ENCODE peak calls at places on chromosomes 3 and 15, in ten cellular contexts. B is HCT116, Y is spleen, O is gastrocnemius medialis, M is stomach, T is GM12892, J is body of pancreas, F is A549, X is testis, I is uterus. R is an unnamed sample.

GRCh38 chr15:50890751-50891150 is 17.7 kb upstream of the AP4E1 start:
- DNase-seq in I (no peak), O (no peak), M (no peak), Y (no peak), B (no peak), X (no peak), F (peak), T (no peak), J (no peak), R (no peak)

GRCh38 chr3:197394464-197395321 is 96.3 kb upstream of the DLG1 start:
- DNase-seq in T (peak), M (peak), F (no peak), Y (peak), B (peak), J (no peak), I (peak), O (no peak), X (peak), R (peak)

GRCh38 chr3:10017636-10018292 is 8.5 kb upstream of the FANCD2 start:
- DNase-seq in I (no peak), M (no peak), X (no peak), F (no peak), B (no peak), O (no peak), Y (no peak), T (no peak), J (no peak), R (no peak)

GRCh38 chr15:61780278-61780677 is 280.0 kb downstream of the VPS13C start:
- DNase-seq in O (no peak), I (no peak), Y (no peak), T (no peak), J (no peak), X (no peak), M (no peak), B (no peak), F (no peak), R (no peak)

GRCh38 chr15:48748535-48748934 is 62.3 kb downstream of the CEP152 start:
- DNase-seq in I (no peak), O (no peak), J (no peak), B (no peak), T (no peak), X (no peak), F (no peak), Y (no peak), M (no peak), R (no peak)

GRCh38 chr15:48541659-48542334 is 103.7 kb downstream of the FBN1 start:
- DNase-seq in F (no peak), X (no peak), I (no peak), O (no peak), Y (no peak), M (no peak), B (no peak), J (no peak), T (peak), R (peak)

GRCh38 chr15:82571722-82572222 is 31.5 kb upstream of the RPS17 start:
- DNase-seq in T (no peak), M (peak), F (no peak), J (peak), B (no peak), O (peak), I (peak), Y (no peak), X (peak), R (peak)

GRCh38 chr3:37751537-37751936 is 110.1 kb upstream of the CTDSPL start:
- DNase-seq in Y (no peak), M (no peak), F (no peak), O (no peak), T (no peak), J (no peak), X (no peak), I (no peak), B (no peak), R (no peak)

GRCh38 chr3:48388966-48389365 is 16.9 kb downstream of the FBXW12 start:
- DNase-seq in O (no peak), T (no peak), M (no peak), B (no peak), F (no peak), J (no peak), I (no peak), Y (no peak), X (no peak), R (no peak)

GRCh38 chr3:14146381-14147062 is 21.7 kb downstream of the TMEM43 start:
- DNase-seq in Y (peak), T (no peak), I (no peak), X (peak), B (no peak), M (no peak), O (no peak), F (no peak), J (no peak), R (no peak)

GRCh38 chr3:13484861-13485590 is 4.9 kb downstream of the HDAC11 start:
- DNase-seq in Y (peak), F (peak), M (peak), I (no peak), T (no peak), J (peak), O (peak), X (peak), B (peak), R (peak)

GRCh38 chr3:11706604-11707003 is 62.9 kb upstream of the VGLL4 start:
- DNase-seq in B (no peak), F (no peak), M (no peak), T (no peak), X (no peak), J (no peak), I (no peak), Y (no peak), O (no peak), R (no peak)

GRCh38 chr3:117059054-117059989 is 349.7 kb downstream of the TUSC7 start:
- DNase-seq in M (no peak), O (no peak), Y (no peak), F (peak), X (no peak), B (peak), I (no peak), J (no peak), T (no peak), R (no peak)

GRCh38 chr15:60932051-60932915 is 296.8 kb downstream of the RORA start:
- DNase-seq in J (peak), X (peak), Y (no peak), I (no peak), T (no peak), F (peak), B (peak), M (peak), O (peak), R (peak)

GRCh38 chr15:56293495-56294292 is 50.0 kb upstream of the RFX7 start:
- DNase-seq in O (no peak), X (no peak), M (no peak), Y (no peak), F (no peak), B (no peak), I (no peak), J (no peak), T (no peak), R (no peak)

GRCh38 chr15:84869510-84869909 is 15.0 kb upstream of the SLC28A1 start:
- DNase-seq in Y (no peak), T (no peak), M (no peak), J (no peak), F (no peak), I (no peak), B (no peak), O (no peak), X (no peak), R (no peak)

GRCh38 chr15:99320374-99321215 is 69.3 kb downstream of the LRRC28 start:
- DNase-seq in X (no peak), M (no peak), F (no peak), Y (no peak), O (no peak), J (no peak), T (no peak), I (no peak), B (no peak), R (no peak)

GRCh38 chr3:177646749-177647148 is 449.5 kb upstream of the TBL1XR1 start:
- DNase-seq in B (no peak), F (no peak), O (no peak), I (no peak), M (no peak), Y (no peak), T (no peak), X (no peak), J (no peak), R (no peak)

GRCh38 chr15:70035719-70036077 is 62.0 kb downstream of the TLE3 start:
- DNase-seq in T (peak), J (no peak), O (no peak), M (no peak), F (no peak), I (no peak), X (no peak), B (no peak), Y (peak), R (no peak)

GRCh38 chr3:123330441-123330991 is 118.4 kb downstream of the ADCY5 start:
- DNase-seq in I (peak), B (no peak), Y (peak), F (no peak), O (no peak), J (peak), M (no peak), T (no peak), X (peak), R (no peak)

GRCh38 chr3:71299160-71299559 is 284.4 kb downstream of the FOXP1 start:
- DNase-seq in F (no peak), B (no peak), J (no peak), M (no peak), T (no peak), O (no peak), X (no peak), Y (no peak), I (no peak), R (no peak)

GRCh38 chr3:121748638-121749275 is 784 bp downstream of the GOLGB1 start:
- DNase-seq in M (peak), J (peak), O (no peak), X (peak), B (no peak), F (no peak), I (no peak), Y (no peak), T (no peak), R (peak)

GRCh38 chr3:196127308-196128040 is 45.6 kb upstream of the TFRC start:
- DNase-seq in O (no peak), I (no peak), M (peak), F (no peak), Y (no peak), J (no peak), T (no peak), X (no peak), B (no peak), R (no peak)

GRCh38 chr3:144142151-144142855 is 170.7 kb downstream of the DIPK2A start:
- DNase-seq in T (no peak), F (no peak), B (no peak), I (no peak), Y (no peak), O (no peak), M (no peak), X (peak), J (no peak), R (no peak)

GRCh38 chr3:135050536-135050935 is 255.5 kb downstream of the EPHB1 start:
- DNase-seq in Y (no peak), X (no peak), M (no peak), T (no peak), O (no peak), B (no peak), I (no peak), F (no peak), J (no peak), R (no peak)

GRCh38 chr15:76140069-76140454 is 80.3 kb downstream of the TMEM266 start:
- DNase-seq in I (no peak), B (no peak), F (no peak), M (no peak), T (no peak), X (no peak), O (no peak), Y (no peak), J (no peak), R (no peak)

GRCh38 chr3:127395663-127396320 is 107.9 kb upstream of the PRR20G start:
- DNase-seq in Y (peak), O (no peak), X (no peak), M (no peak), I (no peak), B (no peak), T (no peak), F (no peak), J (no peak), R (no peak)

GRCh38 chr3:159057621-159058020 is 255.8 kb downstream of the MFSD1 start:
- DNase-seq in J (no peak), F (no peak), T (no peak), O (no peak), B (no peak), M (no peak), X (no peak), I (no peak), Y (no peak), R (no peak)

GRCh38 chr15:52183562-52184173 is 7.5 kb downstream of the GNB5 start:
- DNase-seq in F (peak), M (peak), B (no peak), I (no peak), Y (no peak), X (peak), T (no peak), J (peak), O (no peak), R (no peak)

GRCh38 chr3:185584681-185585080 is 1.4 kb upstream of the SENP2 start:
- DNase-seq in J (no peak), F (peak), Y (no peak), B (no peak), O (no peak), I (no peak), T (no peak), X (no peak), M (no peak), R (no peak)

GRCh38 chr3:185585523-185585861 is 603 bp upstream of the SENP2 start:
- DNase-seq in X (no peak), B (peak), T (no peak), F (no peak), Y (no peak), I (no peak), O (no peak), M (no peak), J (no peak), R (no peak)

GRCh38 chr3:185582871-185583270 is 3.2 kb upstream of the SENP2 start:
- DNase-seq in B (no peak), M (no peak), F (no peak), Y (no peak), O (no peak), X (no peak), I (no peak), T (peak), J (no peak), R (no peak)

GRCh38 chr3:185583925-185584324 is 2.2 kb upstream of the SENP2 start:
- DNase-seq in B (no peak), T (no peak), F (no peak), O (no peak), X (no peak), Y (no peak), J (no peak), I (no peak), M (no peak), R (no peak)

DNA sequence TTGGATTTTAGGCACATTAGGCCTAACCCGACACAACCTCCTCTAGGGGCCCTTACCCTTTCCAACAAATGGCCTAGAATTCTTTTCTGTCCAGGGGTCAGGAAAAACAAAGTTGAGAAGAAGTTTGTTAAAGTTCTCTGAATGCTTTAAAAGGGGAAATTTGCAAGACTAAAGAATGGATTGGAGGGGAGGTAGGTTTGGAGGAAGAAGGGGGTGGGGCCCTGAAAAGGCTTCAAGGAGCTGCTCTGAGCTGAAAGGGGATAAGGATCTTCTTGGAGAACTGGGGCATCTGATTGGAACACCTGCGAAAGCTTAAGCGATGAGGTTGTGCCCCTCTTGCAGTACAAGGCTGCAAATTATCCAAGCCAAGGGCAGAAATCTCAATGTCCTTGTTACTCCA is 3.9 kb upstream of the SENP2 start:
- DNase-seq in B (no peak), M (no peak), F (no peak), O (no peak), J (no peak), T (no peak), X (no peak), Y (no peak), I (no peak), R (no peak)
- TF ChIP-seq POLR2A in B (no peak), M (no peak), F (no peak), O (no peak), J (no peak), T (no peak), X (no peak), Y (no peak), I (no peak), R (no peak)

DNA sequence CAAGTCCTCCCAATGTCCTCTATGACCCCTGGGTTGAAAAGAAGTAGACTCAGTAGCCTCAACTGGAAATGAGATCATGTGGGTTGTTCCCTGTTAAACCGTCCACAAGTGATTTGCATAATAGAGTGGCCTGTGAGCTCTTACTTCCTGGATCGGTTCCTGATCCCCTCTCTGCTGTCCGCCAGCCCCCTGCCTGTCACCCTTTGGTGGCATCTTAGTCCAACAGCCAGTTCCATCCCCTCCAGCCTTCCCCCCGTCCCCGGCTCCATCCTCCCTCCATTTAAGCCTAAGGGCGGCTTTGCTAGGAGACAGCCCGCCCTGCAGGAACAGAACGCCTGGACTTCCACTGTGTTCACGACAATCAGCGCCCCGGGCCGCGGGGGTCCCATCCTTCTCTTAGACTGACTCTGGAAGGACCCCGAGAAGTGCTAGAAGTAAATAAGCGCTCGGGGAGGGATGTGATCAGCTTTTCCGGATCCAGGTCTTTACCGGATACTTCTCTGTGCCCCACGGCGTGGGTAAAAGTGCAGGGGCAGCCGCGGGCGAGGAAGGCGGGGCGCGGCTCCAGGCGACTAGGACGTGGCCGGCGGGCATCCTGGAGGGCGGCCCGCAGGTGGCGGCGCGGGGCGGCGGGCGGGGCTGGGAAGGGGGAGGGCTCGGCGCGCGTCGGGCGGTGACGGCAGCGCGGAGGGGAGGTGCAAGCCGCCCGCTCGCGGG is 51.2 kb upstream of the ULK4 start:
- DNase-seq in Y (peak), M (peak), X (peak), T (peak), O (peak), I (peak), J (peak), B (peak), F (peak), R (peak)
- TF ChIP-seq POLR2A in Y (peak), M (no peak), X (no peak), T (peak), O (no peak), I (no peak), J (peak), B (no peak), F (peak), R (no peak)

DNA sequence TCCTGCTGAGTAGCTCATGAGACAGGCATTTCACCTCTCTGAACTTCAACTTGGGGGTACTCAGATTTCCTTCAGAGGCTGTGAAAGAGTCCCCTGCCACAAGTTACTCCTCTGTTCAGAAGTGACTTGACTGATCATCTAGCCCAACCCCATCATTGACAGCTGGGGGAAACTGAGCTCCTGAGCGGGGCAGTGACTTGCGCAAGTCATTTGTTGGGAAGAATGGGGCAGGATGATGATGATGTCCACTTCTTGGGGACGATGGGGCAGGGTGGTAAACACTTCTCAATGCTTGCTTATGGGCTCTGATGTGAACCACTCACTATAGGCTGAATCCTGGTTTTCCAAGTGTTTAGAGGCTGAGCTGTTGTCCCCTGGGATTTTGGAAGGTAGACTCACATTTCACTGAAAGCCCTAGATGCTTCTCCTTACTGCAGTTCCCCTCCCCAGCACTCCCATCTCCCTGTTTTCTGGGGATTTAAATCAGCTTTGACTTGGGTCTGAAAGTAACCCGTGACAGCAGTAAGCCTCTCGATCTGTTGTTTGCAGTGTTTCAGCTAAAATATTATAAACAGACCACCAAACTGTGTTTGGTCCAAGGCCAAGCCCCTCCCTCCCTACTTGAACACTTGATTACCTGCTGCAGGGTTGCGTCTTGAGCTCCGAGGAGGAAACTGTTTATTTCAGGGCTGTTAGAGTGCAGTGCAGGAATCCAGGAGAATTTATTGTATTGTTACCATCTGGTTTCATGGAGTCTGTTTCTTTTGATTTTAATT is 25.1 kb downstream of the SMAD3 start:
- DNase-seq in F (no peak), X (no peak), O (no peak), J (peak), T (no peak), B (no peak), M (no peak), I (no peak), Y (no peak), R (no peak)
- TF ChIP-seq POLR2A in F (no peak), X (no peak), O (no peak), J (no peak), T (no peak), B (no peak), M (no peak), I (no peak), Y (no peak), R (no peak)

DNA sequence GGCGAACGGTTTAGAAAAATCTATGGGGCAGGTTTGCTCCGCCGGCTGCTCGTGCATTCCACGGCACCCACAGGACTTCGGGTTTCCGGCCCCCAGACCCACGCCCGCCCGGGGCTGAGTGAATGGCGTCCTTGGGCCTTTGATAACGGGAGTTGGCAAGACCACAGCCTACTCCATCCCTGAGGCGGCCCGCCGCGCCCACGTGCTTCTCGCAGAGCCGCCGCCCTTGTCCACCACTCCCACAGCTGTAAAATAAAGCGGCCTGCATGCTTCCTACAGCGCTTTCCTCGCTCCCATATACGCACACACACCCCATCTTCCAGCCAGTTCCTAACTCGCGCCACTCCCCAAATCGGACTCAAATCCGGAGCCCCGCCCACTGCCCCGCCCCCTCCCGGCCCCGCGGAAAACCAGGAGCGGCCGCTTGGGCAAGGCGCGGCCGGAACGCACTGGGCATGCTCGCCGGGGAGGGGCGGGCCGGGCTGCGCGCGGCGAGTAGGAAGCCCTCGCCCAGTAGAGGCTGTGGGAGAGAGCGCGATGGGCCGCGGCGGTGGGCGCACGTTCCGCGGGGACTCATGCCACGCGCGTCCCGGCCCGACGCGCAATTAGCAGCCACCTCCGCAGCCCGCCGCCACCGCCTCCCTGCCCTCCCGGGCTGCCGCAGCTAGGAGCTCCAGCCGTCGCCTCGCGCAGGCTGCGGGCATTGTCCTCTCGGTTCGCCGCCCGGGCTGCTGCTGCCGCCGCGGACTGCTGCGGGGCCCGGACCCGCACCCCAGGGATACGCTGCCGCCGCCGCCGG is at the start of gene RAP2B:
- DNase-seq in Y (peak), T (peak), I (peak), J (peak), X (peak), F (peak), B (peak), M (peak), O (peak), R (peak)
- TF ChIP-seq POLR2A in Y (peak), T (peak), I (peak), J (peak), X (peak), F (peak), B (peak), M (no peak), O (peak), R (peak)

GRCh38 chr15:68818671-68819450 is 1.8 kb downstream of the ANP32A start:
- DNase-seq in X (peak), F (peak), B (no peak), Y (peak), J (peak), M (peak), O (peak), I (peak), T (no peak), R (no peak)
- TF ChIP-seq POLR2A in X (no peak), F (peak), B (no peak), Y (no peak), J (peak), M (no peak), O (no peak), I (no peak), T (no peak), R (peak)